ENCODE peak calls at places on chromosomes 11 and 22, in ten cellular contexts. J is pancreas, U is HFF-Myc, F is epithelial cell of esophagus, L is A549, O is tibial nerve, G is fibroblast of villous mesenchyme, I is heart left ventricle, E is brain microvascular endothelial cell, S is AG04450. W is an unnamed sample.

GRCh38 chr11:34300571-34301295 is 57.1 kb downstream of the ABTB2 start:
- DNase-seq in J (no peak), U (no peak), F (no peak), L (no peak), O (no peak), G (no peak), I (no peak), E (no peak), S (no peak), W (no peak)

GRCh38 chr11:73152861-73153483 is 10.9 kb upstream of the FCHSD2 start:
- DNase-seq in J (no peak), U (no peak), F (no peak), L (no peak), O (no peak), G (no peak), I (no peak), E (no peak), S (no peak), W (no peak)

GRCh38 chr11:116929393-116930090 is 92.1 kb upstream of the APOA1 start:
- DNase-seq in J (no peak), U (no peak), F (no peak), L (no peak), O (no peak), G (peak), I (no peak), E (peak), S (no peak), W (no peak)

GRCh38 chr11:130217632-130218031 is 58.0 kb downstream of the ST14 start:
- DNase-seq in J (no peak), U (no peak), F (no peak), L (no peak), O (no peak), G (no peak), I (peak), E (no peak), S (no peak), W (no peak)

GRCh38 chr11:2307733-2308331 is 6.0 kb downstream of the TSPAN32 start:
- DNase-seq in J (no peak), U (no peak), F (no peak), L (no peak), O (no peak), G (no peak), I (no peak), E (no peak), S (no peak), W (no peak)

GRCh38 chr11:18429349-18429748 is 17.2 kb downstream of the LDHC start:
- DNase-seq in J (no peak), U (no peak), F (no peak), L (no peak), O (no peak), G (no peak), I (no peak), E (no peak), S (no peak), W (no peak)

GRCh38 chr22:31199187-31199586 is 12.9 kb upstream of the LIMK2 start:
- DNase-seq in J (no peak), U (no peak), F (no peak), L (no peak), O (no peak), G (no peak), I (no peak), E (no peak), S (no peak), W (no peak)

GRCh38 chr22:21699643-21700042 is 33.8 kb downstream of the PPIL2 start:
- DNase-seq in J (no peak), U (no peak), F (no peak), L (no peak), O (no peak), G (no peak), I (no peak), E (no peak), S (no peak), W (no peak)

GRCh38 chr11:115409116-115409663 is 95.0 kb downstream of the CADM1 start:
- DNase-seq in J (no peak), U (no peak), F (no peak), L (no peak), O (no peak), G (no peak), I (no peak), E (no peak), S (no peak), W (no peak)

GRCh38 chr11:73851046-73851764 is 25.4 kb downstream of the COA4 start:
- DNase-seq in J (no peak), U (no peak), F (no peak), L (no peak), O (no peak), G (no peak), I (no peak), E (no peak), S (no peak), W (no peak)

GRCh38 chr11:46594785-46595184 is 962 bp upstream of the AMBRA1 start:
- DNase-seq in J (no peak), U (no peak), F (no peak), L (no peak), O (no peak), G (no peak), I (no peak), E (no peak), S (no peak), W (no peak)

GRCh38 chr11:11978792-11979486 is 29.5 kb downstream of the DKK3 start:
- DNase-seq in J (peak), U (no peak), F (no peak), L (no peak), O (peak), G (peak), I (peak), E (peak), S (no peak), W (no peak)

GRCh38 chr11:63843042-63843441 is 4.1 kb downstream of the MARK2 start:
- DNase-seq in J (peak), U (no peak), F (no peak), L (no peak), O (no peak), G (no peak), I (no peak), E (no peak), S (no peak), W (no peak)

GRCh38 chr22:17057959-17058814 is 26.6 kb upstream of the IL17RA start:
- DNase-seq in J (peak), U (peak), F (peak), L (peak), O (peak), G (peak), I (peak), E (peak), S (peak), W (no peak)

GRCh38 chr11:134331565-134332188 is at the start of gene GLB1L2:
- DNase-seq in J (peak), U (no peak), F (peak), L (peak), O (peak), G (peak), I (peak), E (peak), S (no peak), W (no peak)

GRCh38 chr22:39205344-39206021 is 39.3 kb downstream of the PDGFB start:
- DNase-seq in J (no peak), U (no peak), F (peak), L (peak), O (no peak), G (peak), I (peak), E (peak), S (no peak), W (no peak)

GRCh38 chr11:81596709-81597108 is 1137.0 kb downstream of the FAM181B start:
- DNase-seq in J (no peak), U (no peak), F (no peak), L (no peak), O (no peak), G (no peak), I (no peak), E (no peak), S (no peak), W (no peak)

GRCh38 chr11:45670386-45671135 is 5.1 kb upstream of the CHST1 start:
- DNase-seq in J (no peak), U (no peak), F (no peak), L (no peak), O (no peak), G (no peak), I (no peak), E (no peak), S (no peak), W (no peak)

GRCh38 chr11:31110825-31111224 is 258.7 kb downstream of the DCDC1 start:
- DNase-seq in J (no peak), U (no peak), F (no peak), L (no peak), O (no peak), G (no peak), I (no peak), E (no peak), S (no peak), W (no peak)

GRCh38 chr11:2922635-2923034 is 6.6 kb downstream of the PHLDA2 start:
- DNase-seq in J (no peak), U (no peak), F (no peak), L (no peak), O (no peak), G (no peak), I (no peak), E (no peak), S (no peak), W (no peak)

GRCh38 chr11:14578551-14578956 is 58.4 kb upstream of the PSMA1 start:
- DNase-seq in J (no peak), U (peak), F (peak), L (no peak), O (no peak), G (peak), I (peak), E (peak), S (no peak), W (no peak)

GRCh38 chr22:24156915-24157782 is 24.1 kb upstream of the SUSD2 start:
- DNase-seq in J (peak), U (no peak), F (peak), L (peak), O (peak), G (peak), I (peak), E (peak), S (no peak), W (no peak)

GRCh38 chr11:69880803-69881445 is 61.7 kb upstream of the FGF3 start:
- DNase-seq in J (no peak), U (no peak), F (no peak), L (no peak), O (no peak), G (no peak), I (no peak), E (no peak), S (no peak), W (no peak)

GRCh38 chr22:30909306-30909705 is 59.3 kb downstream of the MORC2 start:
- DNase-seq in J (no peak), U (no peak), F (no peak), L (no peak), O (no peak), G (no peak), I (no peak), E (no peak), S (no peak), W (no peak)

GRCh38 chr11:44309483-44310197 is at the start of gene ALX4:
- DNase-seq in J (no peak), U (no peak), F (peak), L (no peak), O (no peak), G (no peak), I (peak), E (no peak), S (no peak), W (no peak)
- H3K4me3 ChIP-seq in J (peak), U (peak), F (no peak), L (peak), O (peak), G (peak), I (peak), E (peak), S (peak), W (peak)

DNA sequence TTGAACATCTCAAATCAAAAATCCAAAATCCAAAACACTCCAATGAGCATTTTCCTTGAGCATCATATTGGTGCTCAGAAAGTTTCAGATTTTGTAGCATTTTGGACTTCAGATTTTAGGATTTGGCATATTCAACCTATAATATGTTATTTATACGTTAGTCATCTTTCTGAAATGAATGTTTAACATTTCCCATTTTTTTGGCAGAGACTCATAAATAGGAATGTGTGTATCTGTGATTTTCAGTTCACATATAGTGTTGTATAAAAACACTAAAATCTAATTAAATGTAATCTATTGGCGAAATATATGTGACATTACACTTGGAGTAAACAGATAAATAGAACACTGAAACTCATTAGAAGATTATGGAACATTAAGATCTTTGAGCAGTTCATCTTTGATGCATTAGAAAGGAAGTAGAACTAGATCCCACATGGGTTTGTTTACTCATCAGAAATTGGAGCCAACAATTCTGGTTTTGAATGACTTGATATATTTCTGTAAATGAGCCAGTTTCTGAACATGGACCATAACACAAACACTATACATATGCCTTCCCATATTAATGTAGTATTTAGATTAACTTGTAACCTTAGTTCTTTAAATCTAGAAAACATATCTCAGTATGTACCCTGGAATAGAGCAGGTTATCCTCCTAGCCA is 153.1 kb downstream of the UVRAG start:
- DNase-seq in J (no peak), U (no peak), F (no peak), L (no peak), O (no peak), G (no peak), I (no peak), E (no peak), S (no peak), W (no peak)
- TF ChIP-seq CTCF in J (no peak), U (no peak), F (no peak), L (no peak), O (no peak), G (no peak), I (no peak), E (no peak), S (no peak), W (no peak)

GRCh38 chr22:20238567-20239062 is 29.5 kb downstream of the RTN4R start:
- DNase-seq in J (peak), U (no peak), F (peak), L (peak), O (no peak), G (peak), I (peak), E (no peak), S (no peak), W (no peak)

GRCh38 chr22:20239063-20239950 is 28.8 kb downstream of the RTN4R start:
- DNase-seq in J (no peak), U (no peak), F (no peak), L (no peak), O (no peak), G (peak), I (peak), E (no peak), S (no peak), W (no peak)

GRCh38 chr22:20235453-20235991 is 32.6 kb downstream of the RTN4R start:
- DNase-seq in J (no peak), U (no peak), F (no peak), L (no peak), O (no peak), G (no peak), I (no peak), E (no peak), S (no peak), W (no peak)

GRCh38 chr22:20236052-20236717 is 31.9 kb downstream of the RTN4R start:
- DNase-seq in J (no peak), U (no peak), F (no peak), L (no peak), O (no peak), G (no peak), I (no peak), E (no peak), S (no peak), W (no peak)

GRCh38 chr22:20237480-20238440 is 30.4 kb downstream of the RTN4R start:
- DNase-seq in J (peak), U (no peak), F (peak), L (no peak), O (no peak), G (no peak), I (no peak), E (no peak), S (no peak), W (no peak)
- H3K4me3 ChIP-seq in J (no peak), U (no peak), F (no peak), L (no peak), O (no peak), G (no peak), I (no peak), E (no peak), S (no peak), W (no peak)

GRCh38 chr22:29205260-29205597 is 467 bp upstream of the EMID1 start:
- DNase-seq in J (no peak), U (no peak), F (no peak), L (no peak), O (no peak), G (no peak), I (no peak), E (no peak), S (no peak), W (no peak)

GRCh38 chr22:29204617-29205183 is 996 bp upstream of the EMID1 start:
- DNase-seq in J (no peak), U (no peak), F (no peak), L (no peak), O (no peak), G (no peak), I (no peak), E (no peak), S (no peak), W (no peak)

GRCh38 chr22:29206372-29207230 is 905 bp downstream of the EMID1 start:
- DNase-seq in J (no peak), U (no peak), F (no peak), L (no peak), O (no peak), G (no peak), I (no peak), E (no peak), S (no peak), W (no peak)

GRCh38 chr22:29207231-29207550 is 1.5 kb downstream of the EMID1 start:
- DNase-seq in J (no peak), U (no peak), F (no peak), L (no peak), O (no peak), G (no peak), I (no peak), E (no peak), S (no peak), W (no peak)

GRCh38 chr22:29205598-29206371 is at the start of gene EMID1:
- DNase-seq in J (peak), U (no peak), F (peak), L (no peak), O (no peak), G (peak), I (no peak), E (no peak), S (no peak), W (no peak)
- TF ChIP-seq CTCF in J (no peak), U (no peak), F (peak), L (no peak), O (peak), G (peak), I (peak), E (peak), S (peak), W (peak)

DNA sequence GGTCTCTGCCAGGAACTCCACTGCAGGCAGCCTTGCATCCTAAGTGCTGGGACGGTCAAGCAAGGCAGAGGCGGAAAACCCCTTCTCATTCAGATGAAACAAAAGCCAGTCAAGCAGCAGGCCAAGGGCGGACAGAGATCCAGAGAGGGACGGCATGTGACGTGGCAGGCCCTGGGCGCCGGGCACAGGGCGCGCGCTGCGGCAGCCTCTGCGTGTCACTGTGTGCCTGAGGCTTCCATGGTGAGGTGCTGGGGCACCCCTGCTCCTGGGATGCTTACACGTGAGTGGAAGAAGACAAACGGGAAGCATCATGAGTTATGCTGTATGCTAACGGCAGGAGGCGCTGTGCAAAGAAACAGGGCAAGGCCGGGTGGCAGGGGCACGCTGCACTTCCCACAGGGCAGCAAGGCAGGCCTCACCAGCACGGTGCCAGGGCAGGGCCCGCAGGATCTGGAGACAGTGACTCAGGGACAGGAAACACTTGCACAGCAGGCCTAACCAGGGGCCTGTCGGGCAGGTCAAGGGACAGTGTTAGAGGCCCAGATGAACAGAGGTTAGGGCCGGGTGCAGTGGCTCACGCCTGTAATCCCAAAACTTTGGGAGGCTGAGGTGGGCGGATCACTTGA is 6.1 kb downstream of the TOLLIP start:
- DNase-seq in J (no peak), U (no peak), F (peak), L (no peak), O (no peak), G (no peak), I (no peak), E (no peak), S (no peak), W (no peak)
- H3K4me3 ChIP-seq in J (no peak), U (no peak), F (no peak), L (no peak), O (no peak), G (no peak), I (no peak), E (no peak), S (no peak), W (no peak)

GRCh38 chr11:67276821-67277230 is 10.6 kb downstream of the GRK2 start:
- DNase-seq in J (no peak), U (no peak), F (no peak), L (no peak), O (no peak), G (peak), I (peak), E (no peak), S (no peak), W (no peak)
- TF ChIP-seq CTCF in J (no peak), U (peak), F (no peak), L (no peak), O (peak), G (peak), I (peak), E (peak), S (peak), W (peak)